ENCODE peak calls at places on chromosomes 7 and 10, in four cellular contexts. One of them, this sample, is unnamed.

GRCh38 chr10:113539789-113540188 is 13.1 kb upstream of the HABP2 start:
- DNase-seq in aorta: no peak
- DNase-seq in foreskin fibroblast: peak
- DNase-seq in lower leg skin: peak
- DNase-seq in this sample: peak

GRCh38 chr7:28211006-28211405 is 30.4 kb upstream of the JAZF1 start:
- DNase-seq in aorta: no peak
- DNase-seq in foreskin fibroblast: no peak
- DNase-seq in lower leg skin: no peak
- DNase-seq in this sample: no peak

GRCh38 chr10:132145002-132145401 is 41.7 kb upstream of the DPYSL4 start:
- DNase-seq in aorta: peak
- DNase-seq in foreskin fibroblast: no peak
- DNase-seq in lower leg skin: no peak
- DNase-seq in this sample: no peak

GRCh38 chr10:130443236-130443635 is 307.0 kb downstream of the GLRX3 start:
- DNase-seq in aorta: no peak
- DNase-seq in foreskin fibroblast: no peak
- DNase-seq in lower leg skin: no peak
- DNase-seq in this sample: no peak

GRCh38 chr7:16393862-16394422 is 27.4 kb downstream of the CRPPA start:
- DNase-seq in aorta: no peak
- DNase-seq in foreskin fibroblast: no peak
- DNase-seq in lower leg skin: no peak
- DNase-seq in this sample: no peak

GRCh38 chr10:29102636-29103035 is 186.2 kb upstream of the LYZL1 start:
- DNase-seq in aorta: no peak
- DNase-seq in foreskin fibroblast: no peak
- DNase-seq in lower leg skin: no peak
- DNase-seq in this sample: no peak

GRCh38 chr7:41508755-41509154 is 194.1 kb downstream of the INHBA start:
- DNase-seq in aorta: no peak
- DNase-seq in foreskin fibroblast: no peak
- DNase-seq in lower leg skin: no peak
- DNase-seq in this sample: no peak

GRCh38 chr7:92697012-92697411 is 106.8 kb upstream of the FAM133B start:
- DNase-seq in aorta: no peak
- DNase-seq in foreskin fibroblast: no peak
- DNase-seq in lower leg skin: no peak
- DNase-seq in this sample: no peak

GRCh38 chr10:58415757-58416156 is 30.5 kb downstream of the TFAM start:
- DNase-seq in aorta: no peak
- DNase-seq in foreskin fibroblast: no peak
- DNase-seq in lower leg skin: no peak
- DNase-seq in this sample: no peak

GRCh38 chr10:44033008-44033407 is 351.9 kb downstream of the CXCL12 start:
- DNase-seq in aorta: no peak
- DNase-seq in foreskin fibroblast: no peak
- DNase-seq in lower leg skin: no peak
- DNase-seq in this sample: peak

GRCh38 chr7:39153647-39154046 is 175.9 kb downstream of the POU6F2 start:
- DNase-seq in aorta: no peak
- DNase-seq in foreskin fibroblast: no peak
- DNase-seq in lower leg skin: no peak
- DNase-seq in this sample: no peak

GRCh38 chr7:82105463-82105862 is 335.6 kb upstream of the HGF start:
- DNase-seq in aorta: no peak
- DNase-seq in foreskin fibroblast: peak
- DNase-seq in lower leg skin: no peak
- DNase-seq in this sample: no peak

GRCh38 chr7:127252736-127253288 is at the start of gene GRM8:
- DNase-seq in aorta: peak
- DNase-seq in foreskin fibroblast: peak
- DNase-seq in lower leg skin: no peak
- DNase-seq in this sample: no peak

GRCh38 chr7:85186083-85186520 is 754 bp downstream of the SEMA3D start:
- DNase-seq in aorta: peak
- DNase-seq in foreskin fibroblast: peak
- DNase-seq in lower leg skin: peak
- DNase-seq in this sample: peak

DNA sequence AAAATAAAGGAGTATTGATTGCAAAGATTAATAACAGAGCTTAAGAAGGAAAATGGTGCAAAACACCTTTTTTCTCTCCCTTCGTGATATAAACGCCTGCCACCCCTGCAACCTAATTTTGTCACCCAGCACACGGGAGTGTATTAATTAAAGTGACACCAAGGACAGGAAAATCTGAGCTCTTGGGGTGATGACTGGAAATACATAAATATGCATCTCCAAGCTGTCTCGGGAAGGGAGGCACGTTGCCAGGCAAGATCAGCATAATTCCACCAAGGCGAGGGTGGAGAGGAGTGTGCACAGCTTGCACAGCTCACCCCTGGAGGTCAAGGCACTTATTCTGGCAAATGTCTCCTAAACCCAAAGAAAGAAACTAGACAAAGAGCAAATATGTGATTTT is 700.9 kb downstream of the GRID1 start:
- DNase-seq in aorta: no peak
- DNase-seq in foreskin fibroblast: no peak
- DNase-seq in lower leg skin: no peak
- DNase-seq in this sample: no peak
- H3K4me3 ChIP-seq in aorta: no peak
- H3K4me3 ChIP-seq in foreskin fibroblast: no peak
- H3K4me3 ChIP-seq in lower leg skin: no peak
- H3K4me3 ChIP-seq in this sample: no peak

DNA sequence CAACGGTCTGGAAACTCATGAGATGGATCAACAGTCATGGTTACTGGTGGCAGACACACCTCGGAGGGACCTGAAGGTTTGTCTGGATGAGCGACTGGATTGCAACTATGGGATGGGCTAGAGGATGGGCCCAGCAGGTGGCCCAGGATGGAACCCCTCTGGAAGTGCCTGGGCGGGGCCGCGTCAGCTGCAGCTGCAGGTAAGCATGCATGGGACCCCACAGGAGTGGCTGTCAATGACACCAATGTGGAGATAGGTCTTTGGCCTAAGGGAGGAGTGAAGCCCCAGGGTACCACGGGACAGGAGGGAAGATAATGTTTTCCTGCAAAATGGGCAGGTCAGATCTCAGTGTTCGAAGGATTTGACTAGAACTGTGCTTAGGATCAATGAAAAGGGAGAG is 103.4 kb downstream of the LANCL2 start:
- DNase-seq in aorta: no peak
- DNase-seq in foreskin fibroblast: no peak
- DNase-seq in lower leg skin: no peak
- DNase-seq in this sample: no peak
- H3K4me3 ChIP-seq in aorta: no peak
- H3K4me3 ChIP-seq in foreskin fibroblast: no peak
- H3K4me3 ChIP-seq in lower leg skin: no peak
- H3K4me3 ChIP-seq in this sample: no peak

GRCh38 chr7:2168612-2169312 is 64.0 kb downstream of the MAD1L1 start:
- DNase-seq in aorta: no peak
- DNase-seq in foreskin fibroblast: no peak
- DNase-seq in lower leg skin: no peak
- DNase-seq in this sample: no peak
- H3K4me3 ChIP-seq in aorta: no peak
- H3K4me3 ChIP-seq in foreskin fibroblast: no peak
- H3K4me3 ChIP-seq in lower leg skin: no peak
- H3K4me3 ChIP-seq in this sample: no peak

GRCh38 chr7:148262721-148263229 is 327.8 kb upstream of the C7orf33 start:
- DNase-seq in aorta: peak
- DNase-seq in foreskin fibroblast: no peak
- DNase-seq in lower leg skin: peak
- DNase-seq in this sample: no peak
- H3K4me3 ChIP-seq in aorta: no peak
- H3K4me3 ChIP-seq in foreskin fibroblast: no peak
- H3K4me3 ChIP-seq in lower leg skin: no peak
- H3K4me3 ChIP-seq in this sample: no peak

DNA sequence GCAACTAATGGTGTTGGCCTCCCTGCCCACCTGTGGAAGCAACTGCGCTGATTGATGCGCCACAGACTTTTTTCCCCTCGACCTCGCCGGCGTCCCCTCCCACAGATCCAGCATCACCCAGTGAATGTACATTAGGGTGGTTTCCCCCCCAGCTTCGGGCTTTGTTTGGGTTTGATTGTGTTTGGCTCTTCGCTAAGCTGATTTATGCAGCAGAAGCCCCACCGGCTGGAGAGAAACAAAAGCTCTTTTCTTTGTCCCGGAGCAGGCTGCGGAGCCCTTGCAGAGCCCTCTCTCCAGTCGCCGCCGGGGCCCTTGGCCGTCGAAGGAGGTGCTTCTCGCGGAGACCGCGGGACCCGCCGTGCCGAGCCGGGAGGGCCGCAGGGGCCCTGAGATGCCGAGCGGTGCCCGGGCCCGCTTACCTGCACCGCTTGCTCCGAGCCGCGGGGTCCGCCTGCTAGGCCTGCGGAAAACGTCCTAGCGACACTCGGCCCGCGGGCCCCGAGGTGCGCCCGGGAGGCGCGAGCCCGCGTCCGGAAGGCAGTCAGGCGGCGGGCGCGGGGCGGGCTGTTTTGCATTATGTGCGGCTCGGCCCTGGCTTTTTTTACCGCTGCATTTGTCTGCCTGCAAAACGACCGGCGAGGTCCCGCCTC is 656 bp downstream of the ITGB8 start:
- DNase-seq in aorta: peak
- DNase-seq in foreskin fibroblast: no peak
- DNase-seq in lower leg skin: no peak
- DNase-seq in this sample: no peak
- H3K4me3 ChIP-seq in aorta: peak
- H3K4me3 ChIP-seq in foreskin fibroblast: peak
- H3K4me3 ChIP-seq in lower leg skin: peak
- H3K4me3 ChIP-seq in this sample: peak

GRCh38 chr10:104328636-104328915 is 9.7 kb downstream of the ITPRIP start:
- DNase-seq in aorta: no peak
- DNase-seq in foreskin fibroblast: no peak
- DNase-seq in lower leg skin: no peak
- DNase-seq in this sample: no peak
- H3K4me3 ChIP-seq in aorta: no peak
- H3K4me3 ChIP-seq in foreskin fibroblast: peak
- H3K4me3 ChIP-seq in lower leg skin: no peak
- H3K4me3 ChIP-seq in this sample: peak

GRCh38 chr10:62046522-62047239 is 145.2 kb downstream of the ARID5B start:
- DNase-seq in aorta: no peak
- DNase-seq in foreskin fibroblast: no peak
- DNase-seq in lower leg skin: no peak
- DNase-seq in this sample: no peak
- H3K4me3 ChIP-seq in aorta: no peak
- H3K4me3 ChIP-seq in foreskin fibroblast: no peak
- H3K4me3 ChIP-seq in lower leg skin: no peak
- H3K4me3 ChIP-seq in this sample: no peak

GRCh38 chr7:120993011-120993574 is 4.6 kb downstream of the CPED1 start:
- DNase-seq in aorta: no peak
- DNase-seq in foreskin fibroblast: no peak
- DNase-seq in lower leg skin: no peak
- DNase-seq in this sample: no peak
- H3K4me3 ChIP-seq in aorta: peak
- H3K4me3 ChIP-seq in foreskin fibroblast: peak
- H3K4me3 ChIP-seq in lower leg skin: no peak
- H3K4me3 ChIP-seq in this sample: no peak

DNA sequence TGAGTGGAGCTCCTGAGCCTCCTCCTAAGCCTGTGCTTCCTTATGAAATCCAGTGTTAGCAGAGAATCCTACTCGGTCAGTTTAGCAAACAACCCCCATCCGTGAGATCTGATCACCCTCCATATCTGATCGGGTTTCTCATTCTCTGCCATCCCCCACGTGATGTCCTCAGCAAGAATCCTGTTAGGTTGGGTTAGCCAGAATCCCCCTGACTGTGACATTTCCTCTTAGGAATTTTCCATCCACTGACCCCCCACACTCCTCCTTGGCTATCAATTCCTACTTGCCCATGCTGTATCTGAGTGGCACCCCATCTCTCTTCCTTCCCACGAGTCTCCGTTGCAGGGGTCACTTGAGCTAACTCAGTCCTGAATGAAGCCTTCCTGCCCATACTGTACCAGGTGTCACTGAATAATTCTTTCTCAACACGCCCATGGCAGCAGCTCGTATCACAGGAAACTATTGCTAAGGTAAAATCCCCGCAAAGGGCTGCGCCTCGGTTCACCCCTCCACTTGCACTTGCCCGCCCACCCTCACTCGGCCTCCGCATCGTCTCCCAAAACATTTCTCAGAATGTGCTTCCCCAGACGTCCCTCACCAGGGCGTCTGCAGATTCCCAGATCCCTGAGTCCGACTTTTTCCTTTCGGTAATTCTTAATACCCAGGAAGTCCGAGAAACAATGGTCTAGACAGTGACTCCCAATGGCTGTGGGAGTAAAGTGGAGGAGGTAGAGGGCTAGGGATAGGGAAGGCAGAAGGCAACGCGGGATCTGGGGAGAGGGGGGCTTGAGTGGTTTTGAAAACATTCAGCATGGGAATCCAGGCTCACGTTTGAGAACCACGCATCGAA is 44.0 kb downstream of the MYOF start:
- DNase-seq in aorta: no peak
- DNase-seq in foreskin fibroblast: peak
- DNase-seq in lower leg skin: no peak
- DNase-seq in this sample: peak
- H3K4me3 ChIP-seq in aorta: no peak
- H3K4me3 ChIP-seq in foreskin fibroblast: peak
- H3K4me3 ChIP-seq in lower leg skin: no peak
- H3K4me3 ChIP-seq in this sample: no peak

DNA sequence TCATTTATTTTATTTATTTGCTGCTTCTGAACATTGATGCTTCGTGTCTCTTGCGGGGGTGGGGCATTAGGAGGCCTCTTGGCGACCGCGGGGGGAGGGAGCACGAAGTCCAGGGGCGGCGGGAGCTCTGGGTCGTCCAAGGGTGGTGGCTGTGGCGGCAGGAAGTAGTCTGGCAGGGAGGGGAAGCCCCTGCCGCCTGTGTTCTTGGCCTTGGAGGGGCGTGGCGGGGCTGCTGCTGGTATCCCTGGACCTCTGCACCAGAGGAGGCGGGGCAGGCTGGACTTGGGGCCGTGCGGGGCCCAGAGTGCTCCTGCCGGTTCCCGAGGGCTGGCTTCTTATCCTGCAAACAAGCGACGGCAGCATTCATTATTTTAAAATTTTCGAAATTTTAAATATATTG is 70.5 kb upstream of the ABI1 start:
- DNase-seq in aorta: peak
- DNase-seq in foreskin fibroblast: no peak
- DNase-seq in lower leg skin: no peak
- DNase-seq in this sample: no peak
- H3K4me3 ChIP-seq in aorta: no peak
- H3K4me3 ChIP-seq in foreskin fibroblast: no peak
- H3K4me3 ChIP-seq in lower leg skin: no peak
- H3K4me3 ChIP-seq in this sample: no peak